ENCODE peak calls at places on chromosome 1, in five cellular contexts. L, K, T, F and S are unnamed samples.

GRCh38 chr1:101170506-101171050 is 66.2 kb upstream of the S1PR1 start:
- ATAC-seq in L (no peak), K (no peak), T (no peak), F (no peak), S (no peak)

GRCh38 chr1:204161609-204162497 is 4.3 kb downstream of the REN start:
- ATAC-seq in L (no peak), K (no peak), T (no peak), F (no peak), S (no peak)

GRCh38 chr1:231410041-231410591 is 12.0 kb downstream of the EGLN1 start:
- ATAC-seq in L (no peak), K (no peak), T (peak), F (no peak), S (no peak)

GRCh38 chr1:214102907-214103306 is 115.1 kb downstream of the PROX1 start:
- ATAC-seq in L (no peak), K (peak), T (no peak), F (no peak), S (no peak)

GRCh38 chr1:162822391-162823200 is 32.1 kb downstream of the HSD17B7 start:
- ATAC-seq in L (peak), K (peak), T (no peak), F (no peak), S (peak)

GRCh38 chr1:5966543-5967205 is 25.6 kb downstream of the NPHP4 start:
- ATAC-seq in L (no peak), K (no peak), T (no peak), F (no peak), S (no peak)

GRCh38 chr1:24344090-24344742 is 25.1 kb downstream of the GRHL3 start:
- ATAC-seq in L (no peak), K (peak), T (no peak), F (no peak), S (no peak)

GRCh38 chr1:74731399-74732052 is 1.3 kb downstream of the CRYZ start:
- ATAC-seq in L (no peak), K (no peak), T (no peak), F (no peak), S (no peak)

GRCh38 chr1:58524353-58524945 is 22.1 kb downstream of the OMA1 start:
- ATAC-seq in L (no peak), K (no peak), T (no peak), F (no peak), S (no peak)

GRCh38 chr1:104056786-104057185 is 307.1 kb downstream of the AMY1C start:
- ATAC-seq in L (no peak), K (no peak), T (no peak), F (no peak), S (no peak)

GRCh38 chr1:183593356-183593755 is 3.1 kb upstream of the NCF2 start:
- ATAC-seq in L (no peak), K (no peak), T (no peak), F (peak), S (peak)

GRCh38 chr1:11581455-11581854 is 72.8 kb downstream of the FBXO2 start:
- ATAC-seq in L (no peak), K (no peak), T (no peak), F (no peak), S (no peak)

GRCh38 chr1:231355171-231355570 is 17.1 kb downstream of the SPRTN start:
- ATAC-seq in L (no peak), K (no peak), T (no peak), F (no peak), S (no peak)